ENCODE peak calls at places on chromosomes 4 and X, in seven cellular contexts. One of them, this sample, is unnamed.

GRCh38 chr4:184932343-184932742 is 85.9 kb upstream of the HELT start:
- DNase-seq in activated naive CD4-positive, alpha-beta T cell treated with anti-CD3 and anti-CD28 coated beads for 36 hours: no peak
- DNase-seq in B cell: no peak
- DNase-seq in Daoy: no peak
- DNase-seq in NCI-H2081: no peak
- DNase-seq in endothelial cell: no peak
- DNase-seq in WTC11: no peak
- DNase-seq in this sample: no peak

GRCh38 chr4:99024481-99025275 is 29.2 kb downstream of the METAP1 start:
- DNase-seq in activated naive CD4-positive, alpha-beta T cell treated with anti-CD3 and anti-CD28 coated beads for 36 hours: no peak
- DNase-seq in B cell: no peak
- DNase-seq in Daoy: no peak
- DNase-seq in NCI-H2081: no peak
- DNase-seq in endothelial cell: no peak
- DNase-seq in WTC11: no peak
- DNase-seq in this sample: no peak

GRCh38 chrX:10574663-10575062 is 45.7 kb downstream of the MID1 start:
- DNase-seq in activated naive CD4-positive, alpha-beta T cell treated with anti-CD3 and anti-CD28 coated beads for 36 hours: no peak
- DNase-seq in B cell: no peak
- DNase-seq in Daoy: no peak
- DNase-seq in NCI-H2081: no peak
- DNase-seq in endothelial cell: no peak
- DNase-seq in WTC11: no peak
- DNase-seq in this sample: no peak

GRCh38 chr4:57501715-57502114 is 391.5 kb upstream of the IGFBP7 start:
- DNase-seq in activated naive CD4-positive, alpha-beta T cell treated with anti-CD3 and anti-CD28 coated beads for 36 hours: no peak
- DNase-seq in B cell: no peak
- DNase-seq in Daoy: peak
- DNase-seq in NCI-H2081: no peak
- DNase-seq in endothelial cell: no peak
- DNase-seq in WTC11: no peak
- DNase-seq in this sample: no peak

GRCh38 chr4:169080970-169081369 is 70.9 kb upstream of the CBR4 start:
- DNase-seq in activated naive CD4-positive, alpha-beta T cell treated with anti-CD3 and anti-CD28 coated beads for 36 hours: no peak
- DNase-seq in B cell: no peak
- DNase-seq in Daoy: no peak
- DNase-seq in NCI-H2081: no peak
- DNase-seq in endothelial cell: no peak
- DNase-seq in WTC11: no peak
- DNase-seq in this sample: no peak

GRCh38 chrX:121028419-121028818 is 19.0 kb upstream of the GLUD2 start:
- DNase-seq in activated naive CD4-positive, alpha-beta T cell treated with anti-CD3 and anti-CD28 coated beads for 36 hours: no peak
- DNase-seq in B cell: no peak
- DNase-seq in Daoy: no peak
- DNase-seq in NCI-H2081: no peak
- DNase-seq in endothelial cell: no peak
- DNase-seq in WTC11: no peak
- DNase-seq in this sample: no peak

GRCh38 chr4:82721819-82722423 is 76.7 kb downstream of the SCD5 start:
- DNase-seq in activated naive CD4-positive, alpha-beta T cell treated with anti-CD3 and anti-CD28 coated beads for 36 hours: peak
- DNase-seq in B cell: no peak
- DNase-seq in Daoy: no peak
- DNase-seq in NCI-H2081: peak
- DNase-seq in endothelial cell: no peak
- DNase-seq in WTC11: no peak
- DNase-seq in this sample: peak

GRCh38 chr4:125105561-125105960 is 209.2 kb upstream of the FAT4 start:
- DNase-seq in activated naive CD4-positive, alpha-beta T cell treated with anti-CD3 and anti-CD28 coated beads for 36 hours: no peak
- DNase-seq in B cell: no peak
- DNase-seq in Daoy: no peak
- DNase-seq in NCI-H2081: no peak
- DNase-seq in endothelial cell: no peak
- DNase-seq in WTC11: no peak
- DNase-seq in this sample: no peak

GRCh38 chr4:25061602-25062001 is 30.9 kb upstream of the LGI2 start:
- DNase-seq in activated naive CD4-positive, alpha-beta T cell treated with anti-CD3 and anti-CD28 coated beads for 36 hours: no peak
- DNase-seq in B cell: no peak
- DNase-seq in Daoy: no peak
- DNase-seq in NCI-H2081: no peak
- DNase-seq in endothelial cell: no peak
- DNase-seq in WTC11: no peak
- DNase-seq in this sample: no peak

GRCh38 chr4:182748283-182748682 is 168.9 kb downstream of the DCTD start:
- DNase-seq in activated naive CD4-positive, alpha-beta T cell treated with anti-CD3 and anti-CD28 coated beads for 36 hours: no peak
- DNase-seq in B cell: no peak
- DNase-seq in Daoy: no peak
- DNase-seq in NCI-H2081: no peak
- DNase-seq in endothelial cell: no peak
- DNase-seq in WTC11: no peak
- DNase-seq in this sample: no peak

GRCh38 chr4:108902769-108903168 is 139.9 kb upstream of the ETNPPL start:
- DNase-seq in activated naive CD4-positive, alpha-beta T cell treated with anti-CD3 and anti-CD28 coated beads for 36 hours: no peak
- DNase-seq in B cell: no peak
- DNase-seq in Daoy: no peak
- DNase-seq in NCI-H2081: no peak
- DNase-seq in endothelial cell: no peak
- DNase-seq in WTC11: no peak
- DNase-seq in this sample: no peak

GRCh38 chrX:111624169-111624568 is 56.8 kb upstream of the ALG13 start:
- DNase-seq in activated naive CD4-positive, alpha-beta T cell treated with anti-CD3 and anti-CD28 coated beads for 36 hours: no peak
- DNase-seq in B cell: no peak
- DNase-seq in Daoy: no peak
- DNase-seq in NCI-H2081: no peak
- DNase-seq in endothelial cell: no peak
- DNase-seq in WTC11: no peak
- DNase-seq in this sample: no peak

GRCh38 chrX:38561126-38561868 is at the start of gene TSPAN7:
- DNase-seq in activated naive CD4-positive, alpha-beta T cell treated with anti-CD3 and anti-CD28 coated beads for 36 hours: peak
- DNase-seq in B cell: peak
- DNase-seq in Daoy: peak
- DNase-seq in NCI-H2081: peak
- DNase-seq in endothelial cell: peak
- DNase-seq in WTC11: peak
- DNase-seq in this sample: peak

GRCh38 chrX:153926863-153927685 is 1.0 kb upstream of the ARHGAP4 start:
- DNase-seq in activated naive CD4-positive, alpha-beta T cell treated with anti-CD3 and anti-CD28 coated beads for 36 hours: peak
- DNase-seq in B cell: peak
- DNase-seq in Daoy: peak
- DNase-seq in NCI-H2081: peak
- DNase-seq in endothelial cell: no peak
- DNase-seq in WTC11: no peak
- DNase-seq in this sample: no peak

GRCh38 chr4:183142566-183143545 is 43.8 kb downstream of the WWC2 start:
- DNase-seq in activated naive CD4-positive, alpha-beta T cell treated with anti-CD3 and anti-CD28 coated beads for 36 hours: no peak
- DNase-seq in B cell: no peak
- DNase-seq in Daoy: peak
- DNase-seq in NCI-H2081: peak
- DNase-seq in endothelial cell: no peak
- DNase-seq in WTC11: no peak
- DNase-seq in this sample: no peak

GRCh38 chrX:63754860-63755579 is 30.0 kb downstream of the ARHGEF9 start:
- DNase-seq in activated naive CD4-positive, alpha-beta T cell treated with anti-CD3 and anti-CD28 coated beads for 36 hours: peak
- DNase-seq in B cell: peak
- DNase-seq in Daoy: peak
- DNase-seq in NCI-H2081: peak
- DNase-seq in endothelial cell: peak
- DNase-seq in WTC11: peak
- DNase-seq in this sample: peak

GRCh38 chr4:1751155-1751918 is 30.0 kb downstream of the TACC3 start:
- DNase-seq in activated naive CD4-positive, alpha-beta T cell treated with anti-CD3 and anti-CD28 coated beads for 36 hours: no peak
- DNase-seq in B cell: no peak
- DNase-seq in Daoy: no peak
- DNase-seq in NCI-H2081: no peak
- DNase-seq in endothelial cell: no peak
- DNase-seq in WTC11: no peak
- DNase-seq in this sample: no peak

GRCh38 chrX:51893931-51894696 is 691 bp downstream of the MAGED1 start:
- DNase-seq in activated naive CD4-positive, alpha-beta T cell treated with anti-CD3 and anti-CD28 coated beads for 36 hours: peak
- DNase-seq in B cell: no peak
- DNase-seq in Daoy: peak
- DNase-seq in NCI-H2081: peak
- DNase-seq in endothelial cell: peak
- DNase-seq in WTC11: peak
- DNase-seq in this sample: peak

GRCh38 chr4:186904104-186904503 is 180.4 kb upstream of the FAT1 start:
- DNase-seq in activated naive CD4-positive, alpha-beta T cell treated with anti-CD3 and anti-CD28 coated beads for 36 hours: no peak
- DNase-seq in B cell: no peak
- DNase-seq in Daoy: peak
- DNase-seq in NCI-H2081: no peak
- DNase-seq in endothelial cell: no peak
- DNase-seq in WTC11: no peak
- DNase-seq in this sample: no peak

GRCh38 chr4:48445704-48446103 is 37.4 kb upstream of the SLC10A4 start:
- DNase-seq in activated naive CD4-positive, alpha-beta T cell treated with anti-CD3 and anti-CD28 coated beads for 36 hours: no peak
- DNase-seq in B cell: no peak
- DNase-seq in Daoy: no peak
- DNase-seq in NCI-H2081: no peak
- DNase-seq in endothelial cell: no peak
- DNase-seq in WTC11: no peak
- DNase-seq in this sample: no peak

GRCh38 chrX:20361081-20361889 is 94.6 kb upstream of the RPS6KA3 start:
- DNase-seq in activated naive CD4-positive, alpha-beta T cell treated with anti-CD3 and anti-CD28 coated beads for 36 hours: no peak
- DNase-seq in B cell: no peak
- DNase-seq in Daoy: peak
- DNase-seq in NCI-H2081: no peak
- DNase-seq in endothelial cell: no peak
- DNase-seq in WTC11: no peak
- DNase-seq in this sample: no peak

GRCh38 chr4:6891436-6892170 is 18.0 kb upstream of the TBC1D14 start:
- DNase-seq in activated naive CD4-positive, alpha-beta T cell treated with anti-CD3 and anti-CD28 coated beads for 36 hours: no peak
- DNase-seq in B cell: no peak
- DNase-seq in Daoy: no peak
- DNase-seq in NCI-H2081: no peak
- DNase-seq in endothelial cell: no peak
- DNase-seq in WTC11: no peak
- DNase-seq in this sample: no peak

GRCh38 chr4:41887821-41888699 is 47.2 kb upstream of the TMEM33 start:
- DNase-seq in activated naive CD4-positive, alpha-beta T cell treated with anti-CD3 and anti-CD28 coated beads for 36 hours: peak
- DNase-seq in B cell: peak
- DNase-seq in Daoy: no peak
- DNase-seq in NCI-H2081: peak
- DNase-seq in endothelial cell: peak
- DNase-seq in WTC11: peak
- DNase-seq in this sample: no peak

GRCh38 chr4:84497835-84498202 is 1.3 kb downstream of the NKX6-1 start:
- DNase-seq in activated naive CD4-positive, alpha-beta T cell treated with anti-CD3 and anti-CD28 coated beads for 36 hours: no peak
- DNase-seq in B cell: no peak
- DNase-seq in Daoy: no peak
- DNase-seq in NCI-H2081: no peak
- DNase-seq in endothelial cell: no peak
- DNase-seq in WTC11: peak
- DNase-seq in this sample: no peak

GRCh38 chrX:72009731-72010130 is 99.1 kb downstream of the NHSL2 start:
- DNase-seq in activated naive CD4-positive, alpha-beta T cell treated with anti-CD3 and anti-CD28 coated beads for 36 hours: no peak
- DNase-seq in B cell: no peak
- DNase-seq in Daoy: no peak
- DNase-seq in NCI-H2081: no peak
- DNase-seq in endothelial cell: no peak
- DNase-seq in WTC11: no peak
- DNase-seq in this sample: no peak

GRCh38 chr4:66688674-66689073 is 856.6 kb downstream of the CENPC start:
- DNase-seq in activated naive CD4-positive, alpha-beta T cell treated with anti-CD3 and anti-CD28 coated beads for 36 hours: no peak
- DNase-seq in B cell: no peak
- DNase-seq in Daoy: peak
- DNase-seq in NCI-H2081: peak
- DNase-seq in endothelial cell: no peak
- DNase-seq in WTC11: no peak
- DNase-seq in this sample: no peak

GRCh38 chr4:41458689-41459088 is 79.3 kb upstream of the LIMCH1 start:
- DNase-seq in activated naive CD4-positive, alpha-beta T cell treated with anti-CD3 and anti-CD28 coated beads for 36 hours: no peak
- DNase-seq in B cell: no peak
- DNase-seq in Daoy: no peak
- DNase-seq in NCI-H2081: no peak
- DNase-seq in endothelial cell: no peak
- DNase-seq in WTC11: no peak
- DNase-seq in this sample: no peak

GRCh38 chr4:142473960-142474338 is 372.2 kb downstream of the INPP4B start:
- DNase-seq in activated naive CD4-positive, alpha-beta T cell treated with anti-CD3 and anti-CD28 coated beads for 36 hours: no peak
- DNase-seq in B cell: no peak
- DNase-seq in Daoy: no peak
- DNase-seq in NCI-H2081: no peak
- DNase-seq in endothelial cell: no peak
- DNase-seq in WTC11: no peak
- DNase-seq in this sample: no peak

This sample was measured in caudate nucleus.